ENCODE peak calls at places on chromosomes 2 and 18, in four cellular contexts. F, R, U and X are unnamed samples.

GRCh38 chr2:142065700-142066099 is 65.1 kb downstream of the LRP1B start:
- ATAC-seq in F (no peak), R (no peak), U (no peak), X (no peak)

GRCh38 chr18:12879840-12880531 is 4.1 kb downstream of the PTPN2 start:
- ATAC-seq in F (no peak), R (no peak), U (no peak), X (no peak)

GRCh38 chr2:217940261-217941220 is 62.3 kb downstream of the TNS1 start:
- ATAC-seq in F (no peak), R (no peak), U (no peak), X (no peak)

GRCh38 chr18:74252032-74252380 is 39.8 kb downstream of the CYB5A start:
- ATAC-seq in F (no peak), R (no peak), U (no peak), X (peak)

GRCh38 chr2:149364839-149365238 is 34.5 kb downstream of the LYPD6 start:
- ATAC-seq in F (no peak), R (no peak), U (no peak), X (no peak)

GRCh38 chr2:49940616-49941015 is 786.3 kb upstream of the FSHR start:
- ATAC-seq in F (no peak), R (no peak), U (no peak), X (no peak)

GRCh38 chr2:143083636-143084035 is 45.6 kb upstream of the ARHGAP15 start:
- ATAC-seq in F (no peak), R (no peak), U (no peak), X (no peak)

GRCh38 chr2:181262782-181263181 is 194.4 kb upstream of the ITGA4 start:
- ATAC-seq in F (no peak), R (no peak), U (no peak), X (no peak)

GRCh38 chr2:105373895-105374401 is 24.9 kb downstream of the FHL2 start:
- ATAC-seq in F (no peak), R (no peak), U (no peak), X (no peak)

GRCh38 chr2:8324164-8324848 is 357.6 kb upstream of the ID2 start:
- ATAC-seq in F (no peak), R (no peak), U (peak), X (no peak)

GRCh38 chr18:48125724-48126123 is 195.3 kb upstream of the SMAD2 start:
- ATAC-seq in F (no peak), R (no peak), U (no peak), X (no peak)

GRCh38 chr2:50221106-50221505 is 810.8 kb downstream of the NRXN1 start:
- ATAC-seq in F (no peak), R (no peak), U (no peak), X (no peak)

GRCh38 chr2:61218076-61218816 is 56.3 kb downstream of the C2orf74 start:
- ATAC-seq in F (no peak), R (no peak), U (no peak), X (no peak)

GRCh38 chr2:204109681-204110080 is 173.1 kb downstream of the ICOS start:
- ATAC-seq in F (no peak), R (no peak), U (no peak), X (no peak)

GRCh38 chr18:55637204-55637603 is 49.2 kb upstream of the TCF4 start:
- ATAC-seq in F (no peak), R (peak), U (no peak), X (no peak)

GRCh38 chr18:29556070-29556469 is 1379.1 kb upstream of the CDH2 start:
- ATAC-seq in F (no peak), R (no peak), U (no peak), X (no peak)

GRCh38 chr2:95023222-95023597 is 2.3 kb upstream of the MAL start:
- ATAC-seq in F (peak), R (peak), U (no peak), X (no peak)

GRCh38 chr18:48703033-48703386 is 164.2 kb downstream of the CTIF start:
- ATAC-seq in F (no peak), R (no peak), U (no peak), X (no peak)

GRCh38 chr2:129129087-129129486 is 810.4 kb upstream of the HS6ST1 start:
- ATAC-seq in F (no peak), R (no peak), U (no peak), X (no peak)

GRCh38 chr2:230589497-230590015 is 123.1 kb upstream of the CAB39 start:
- ATAC-seq in F (no peak), R (no peak), U (no peak), X (no peak)
- TF ChIP-seq POLR2A in F (no peak), R (no peak), U (no peak), X (no peak)

GRCh38 chr2:230130668-230131364 is 62.1 kb upstream of the SLC16A14 start:
- ATAC-seq in F (peak), R (peak), U (peak), X (peak)
- TF ChIP-seq POLR2A in F (no peak), R (no peak), U (no peak), X (no peak)

GRCh38 chr2:134120718-134121630 is 132.9 kb upstream of the MGAT5 start:
- ATAC-seq in F (peak), R (peak), U (peak), X (peak)
- TF ChIP-seq POLR2A in F (no peak), R (peak), U (no peak), X (peak)

GRCh38 chr18:9137168-9138066 is 836 bp downstream of the ANKRD12 start:
- ATAC-seq in F (peak), R (peak), U (peak), X (peak)
- TF ChIP-seq POLR2A in F (no peak), R (no peak), U (no peak), X (peak)